ENCODE peak calls at places on chromosomes 5 and 9, in six cellular contexts. V is A549, H is HepG2, I is endothelial cell of umbilical vein, Q is GM12878, C is K562. R is an unnamed sample.

GRCh38 chr9:112575107-112575506 is 88.5 kb downstream of the KIAA1958 start:
- DNase-seq in V (no peak), H (no peak), I (no peak), Q (no peak), C (no peak), R (no peak)

GRCh38 chr5:83567741-83568530 is 96.4 kb downstream of the VCAN start:
- DNase-seq in V (no peak), H (peak; percentile 6), I (peak; percentile 24), Q (no peak), C (no peak), R (no peak)

GRCh38 chr9:70411930-70412677 is 2.4 kb downstream of the KLF9 start:
- DNase-seq in V (no peak), H (peak; percentile 81), I (peak; percentile 69), Q (peak; percentile 51), C (peak; percentile 89), R (peak; percentile 82)

GRCh38 chr5:171627936-171628335 is 157.7 kb upstream of the SMIM23 start:
- DNase-seq in V (no peak), H (no peak), I (no peak), Q (no peak), C (no peak), R (no peak)

GRCh38 chr9:93124793-93125192 is 9.3 kb downstream of the NINJ1 start:
- DNase-seq in V (no peak), H (no peak), I (no peak), Q (no peak), C (no peak), R (no peak)

GRCh38 chr9:90941661-90942060 is 140.0 kb downstream of the SYK start:
- DNase-seq in V (no peak), H (no peak), I (no peak), Q (no peak), C (no peak), R (no peak)

GRCh38 chr5:141848771-141849370 is 29.3 kb downstream of the PCDH1 start:
- DNase-seq in V (peak; percentile 83), H (peak; percentile 71), I (peak; percentile 94), Q (no peak), C (peak; percentile 91), R (no peak)

GRCh38 chr5:66327008-66327407 is 182.9 kb downstream of the SREK1 start:
- DNase-seq in V (no peak), H (no peak), I (no peak), Q (no peak), C (no peak), R (no peak)

GRCh38 chr5:18090177-18090576 is 455.9 kb downstream of the TAF11L14 start:
- DNase-seq in V (no peak), H (no peak), I (no peak), Q (no peak), C (no peak), R (no peak)

GRCh38 chr9:97559111-97559514 is 57.6 kb downstream of the TMOD1 start:
- DNase-seq in V (no peak), H (no peak), I (no peak), Q (peak; percentile 85), C (no peak), R (no peak)

DNA sequence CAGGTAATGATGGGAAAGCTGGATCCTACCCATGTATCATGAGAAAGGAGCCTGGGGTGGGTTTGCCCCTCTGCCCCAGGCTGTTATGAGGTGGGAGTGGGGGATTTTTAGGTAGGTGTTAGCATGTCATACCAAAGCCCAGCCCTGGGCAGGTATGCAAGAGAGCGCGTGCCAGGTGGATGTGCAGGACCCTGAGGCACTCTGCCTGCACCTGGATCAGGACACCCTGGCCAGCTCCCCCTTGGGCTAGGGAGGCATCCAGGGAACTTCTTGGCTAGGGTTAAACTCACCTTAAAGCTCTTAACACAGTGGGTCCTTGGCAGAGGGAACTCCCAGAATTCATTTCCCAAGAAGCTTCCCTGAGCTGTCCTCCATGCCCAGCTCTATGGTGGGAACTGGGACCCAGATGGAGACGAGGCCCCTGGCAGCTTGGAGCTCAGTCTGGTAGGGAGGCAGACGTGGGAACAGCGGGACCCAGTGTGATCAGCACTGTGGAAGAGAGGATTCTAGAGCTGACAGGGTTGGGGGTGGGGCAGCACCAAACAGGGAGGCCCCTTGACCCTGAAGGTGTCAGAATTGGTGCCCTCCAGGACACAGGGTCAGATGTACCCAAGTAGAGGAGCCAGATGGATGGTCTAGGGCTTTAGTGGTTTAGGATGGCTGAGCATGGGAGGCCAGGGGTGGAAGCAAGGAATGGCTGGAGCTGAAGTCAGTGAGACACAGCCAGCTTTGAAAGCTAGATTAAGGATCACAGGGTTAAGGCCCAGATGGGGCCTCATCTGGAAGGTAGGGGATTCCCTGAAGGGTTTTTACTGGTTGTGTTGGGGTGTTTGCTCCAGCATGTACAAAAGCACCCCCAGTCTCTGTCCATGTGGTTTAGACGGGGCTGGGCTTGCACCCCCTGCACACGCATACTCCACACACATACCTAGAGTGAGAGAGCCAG is 2.2 kb upstream of the PRR7 start:
- DNase-seq in V (no peak), H (no peak), I (no peak), Q (no peak), C (peak; percentile 34), R (peak; percentile 39)
- TF ChIP-seq POLR2A in V (no peak), H (no peak), I (no peak), Q (peak; percentile 64), C (peak; percentile 76), R (peak; percentile 10)

DNA sequence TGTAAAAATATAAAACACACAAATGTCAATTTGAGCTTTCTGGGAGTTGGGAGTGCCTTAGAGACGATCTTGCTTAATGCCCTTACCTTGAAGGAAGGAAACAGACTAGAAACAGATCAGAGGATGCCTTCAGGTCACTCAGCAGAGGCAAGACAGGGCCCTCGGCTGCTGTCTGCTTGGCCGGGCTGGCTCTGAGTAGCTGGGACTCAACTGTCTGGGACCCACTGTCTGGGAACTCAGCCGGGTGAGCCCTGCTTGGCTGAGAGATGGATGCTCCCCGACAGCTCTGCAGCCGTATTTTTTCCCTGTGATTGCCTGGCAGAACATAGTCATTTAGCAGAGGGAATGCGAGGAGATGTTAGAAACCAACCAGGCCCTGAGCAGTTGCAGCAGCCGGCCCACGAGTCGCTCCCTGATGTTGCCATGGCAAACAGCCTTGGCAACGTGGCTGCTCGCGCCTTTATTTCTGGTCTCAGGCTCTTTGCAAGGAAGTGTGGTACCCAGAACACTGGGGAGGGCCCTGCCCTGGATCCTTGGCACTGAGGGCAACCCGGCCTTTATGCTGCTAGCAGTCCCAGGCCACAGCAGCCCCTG is 10.9 kb downstream of the PPARGC1B start:
- DNase-seq in V (no peak), H (no peak), I (no peak), Q (no peak), C (no peak), R (no peak)
- TF ChIP-seq MYC in V (no peak), H (no peak), I (no peak), Q (no peak), C (no peak), R (no peak)

DNA sequence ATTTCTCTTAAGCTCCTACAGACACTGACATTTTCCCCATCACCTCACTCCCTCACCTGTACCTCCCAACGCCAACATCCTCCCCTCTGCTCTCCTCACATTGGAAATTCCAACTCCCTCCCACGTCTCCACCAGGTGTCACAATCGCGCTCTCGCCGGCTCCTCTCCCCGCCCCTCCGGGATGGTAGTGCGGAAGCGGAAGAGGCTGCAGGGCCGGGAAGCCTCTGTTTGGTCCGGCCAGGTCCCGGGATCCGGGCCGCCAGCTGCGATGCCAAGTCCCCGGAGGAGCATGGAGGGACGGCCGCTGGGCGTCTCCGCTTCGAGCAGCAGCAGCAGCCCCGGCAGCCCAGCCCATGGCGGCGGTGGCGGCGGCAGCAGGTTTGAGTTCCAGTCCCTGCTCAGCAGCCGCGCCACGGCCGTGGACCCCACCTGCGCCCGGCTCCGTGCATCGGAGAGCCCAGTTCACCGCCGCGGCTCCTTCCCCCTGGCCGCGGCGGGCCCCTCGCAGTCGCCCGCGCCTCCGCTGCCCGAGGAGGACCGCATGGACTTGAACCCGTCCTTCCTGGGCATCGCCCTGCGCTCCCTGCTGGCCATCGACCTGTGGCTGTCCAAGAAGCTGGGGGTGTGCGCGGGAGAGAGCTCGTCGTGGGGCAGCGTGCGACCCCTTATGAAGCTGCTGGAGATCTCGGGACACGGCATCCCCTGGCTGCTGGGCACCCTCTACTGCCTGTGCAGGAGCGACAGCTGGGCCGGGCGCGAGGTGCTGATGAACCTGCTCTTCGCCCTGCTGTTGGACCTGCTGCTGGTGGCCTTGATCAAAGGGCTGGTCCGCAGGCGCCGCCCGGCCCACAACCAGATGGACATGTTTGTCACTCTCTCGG is at the start of gene PLPP6:
- DNase-seq in V (peak; percentile 91), H (peak; percentile 86), I (peak; percentile 76), Q (peak; percentile 52), C (peak; percentile 86), R (peak; percentile 93)
- TF ChIP-seq POLR2A in V (peak; percentile 82), H (peak; percentile 73), I (peak; percentile 74), Q (peak; percentile 90), C (peak; percentile 71), R (peak; percentile 85)

GRCh38 chr5:150066901-150067396 is 19.4 kb downstream of the CSF1R start:
- DNase-seq in V (no peak), H (no peak), I (no peak), Q (no peak), C (no peak), R (peak; percentile 96)
- TF ChIP-seq MYC in V (no peak), H (no peak), I (no peak), Q (no peak), C (no peak), R (peak; percentile 67)

DNA sequence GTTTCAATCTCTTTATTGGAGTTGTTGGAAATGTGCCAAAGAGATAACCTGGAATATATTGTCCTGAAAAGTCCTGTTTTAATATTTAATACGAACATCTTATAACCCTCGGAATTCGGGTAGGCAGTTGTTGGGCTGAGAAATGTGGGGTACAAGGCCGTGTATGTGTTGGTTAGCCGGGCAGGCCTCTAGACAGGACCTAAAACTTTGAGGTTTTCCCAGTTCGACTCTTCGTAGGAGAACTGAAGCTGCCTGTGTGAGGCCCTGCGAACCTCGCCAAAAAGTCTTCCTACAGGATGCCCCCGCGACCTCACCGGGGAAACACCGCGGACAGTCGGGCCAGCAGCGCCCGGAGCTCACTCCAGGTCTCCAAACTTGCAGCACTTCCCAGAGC is 583 bp upstream of the TJP2 start:
- DNase-seq in V (no peak), H (no peak), I (peak; percentile 68), Q (no peak), C (no peak), R (no peak)
- TF ChIP-seq POLR2A in V (no peak), H (no peak), I (no peak), Q (no peak), C (no peak), R (no peak)

R was measured in NB4.